ENCODE peak calls at places on chromosomes 7 and 10, in four cellular contexts. D, J, K and R are unnamed samples.

GRCh38 chr10:92087750-92088395 is 164.3 kb downstream of the BTAF1 start:
- DNase-seq in D (peak), J (peak), K (peak), R (peak)

GRCh38 chr7:143896667-143897066 is 5.3 kb downstream of the TCAF1 start:
- DNase-seq in D (no peak), J (no peak), K (no peak), R (no peak)

GRCh38 chr7:823639-824038 is 8.6 kb upstream of the SUN1 start:
- DNase-seq in D (no peak), J (no peak), K (no peak), R (no peak)

GRCh38 chr7:124701955-124702354 is 63.6 kb downstream of the GPR37 start:
- DNase-seq in D (no peak), J (no peak), K (no peak), R (no peak)

GRCh38 chr10:19828278-19829049 is 12.2 kb downstream of the PLXDC2 start:
- DNase-seq in D (no peak), J (no peak), K (no peak), R (no peak)

GRCh38 chr7:79555571-79555970 is 102.1 kb upstream of the MAGI2 start:
- DNase-seq in D (no peak), J (no peak), K (no peak), R (no peak)

GRCh38 chr7:135650831-135651573 is 11.3 kb upstream of the STMP1 start:
- DNase-seq in D (no peak), J (no peak), K (no peak), R (no peak)

GRCh38 chr10:3805227-3805790 is 20.3 kb upstream of the KLF6 start:
- DNase-seq in D (peak), J (no peak), K (peak), R (no peak)

GRCh38 chr7:70353310-70353947 is 755.2 kb downstream of the AUTS2 start:
- DNase-seq in D (no peak), J (no peak), K (no peak), R (no peak)

GRCh38 chr10:69847883-69848282 is 46.2 kb downstream of the COL13A1 start:
- DNase-seq in D (no peak), J (no peak), K (no peak), R (no peak)
- TF ChIP-seq TCF7L2 in D (no peak), J (no peak), K (no peak), R (no peak)

DNA sequence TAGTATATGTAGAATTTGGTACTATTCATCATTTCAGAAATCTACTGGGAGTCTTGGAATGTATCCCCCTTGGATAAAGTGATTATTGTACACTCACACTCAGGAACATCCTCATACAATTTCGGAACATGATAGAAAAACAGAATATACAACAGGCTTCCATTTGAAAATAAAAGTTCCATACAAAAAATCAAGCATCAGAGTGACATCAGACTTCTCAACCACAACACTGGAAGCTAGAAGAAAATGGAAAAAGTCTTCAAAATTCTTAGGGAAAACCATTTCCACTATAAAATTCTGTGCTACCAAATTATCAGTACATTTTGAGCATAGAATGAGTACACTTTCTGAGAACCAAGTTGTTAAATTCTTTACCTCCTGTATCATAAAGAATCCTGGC is 8.8 kb downstream of the LYZL1 start:
- DNase-seq in D (peak), J (no peak), K (no peak), R (no peak)
- TF ChIP-seq TCF7L2 in D (no peak), J (no peak), K (no peak), R (no peak)

DNA sequence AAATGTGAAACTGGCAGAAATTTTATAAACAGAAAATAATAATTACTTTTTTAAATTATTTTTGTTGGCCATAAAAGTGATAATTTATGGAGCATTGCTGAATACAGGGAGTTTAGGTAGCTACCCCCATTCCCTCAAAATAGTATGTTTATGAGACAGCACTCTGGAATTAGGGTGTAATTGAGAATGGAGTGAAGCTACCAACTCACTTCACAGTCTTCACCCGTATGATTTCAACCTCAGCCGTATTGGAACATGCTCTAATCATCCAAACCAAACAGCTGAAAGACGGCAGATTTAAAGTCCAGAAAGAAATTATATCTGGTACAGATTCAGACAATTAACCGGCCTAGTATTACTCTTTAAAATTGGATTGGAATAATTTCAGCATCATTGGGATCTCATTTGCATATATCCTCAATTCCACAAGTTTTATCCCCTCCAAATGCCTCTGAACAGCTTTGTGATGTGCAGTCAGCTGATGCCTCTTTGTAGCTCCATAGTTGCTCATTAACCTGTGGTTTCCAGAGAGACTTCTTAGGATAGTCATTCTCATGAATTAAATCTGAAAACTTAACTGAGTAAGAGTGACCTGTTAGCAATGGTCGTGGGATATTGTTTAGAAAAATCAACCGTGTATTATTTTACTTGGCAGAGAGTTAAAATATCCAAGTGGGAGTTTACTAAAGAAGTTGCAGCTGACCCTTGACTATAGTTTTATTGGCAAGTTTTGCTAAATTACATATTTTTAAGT is 59.1 kb upstream of the GJD4 start:
- DNase-seq in D (no peak), J (no peak), K (no peak), R (no peak)
- TF ChIP-seq TCF7L2 in D (no peak), J (no peak), K (no peak), R (no peak)

DNA sequence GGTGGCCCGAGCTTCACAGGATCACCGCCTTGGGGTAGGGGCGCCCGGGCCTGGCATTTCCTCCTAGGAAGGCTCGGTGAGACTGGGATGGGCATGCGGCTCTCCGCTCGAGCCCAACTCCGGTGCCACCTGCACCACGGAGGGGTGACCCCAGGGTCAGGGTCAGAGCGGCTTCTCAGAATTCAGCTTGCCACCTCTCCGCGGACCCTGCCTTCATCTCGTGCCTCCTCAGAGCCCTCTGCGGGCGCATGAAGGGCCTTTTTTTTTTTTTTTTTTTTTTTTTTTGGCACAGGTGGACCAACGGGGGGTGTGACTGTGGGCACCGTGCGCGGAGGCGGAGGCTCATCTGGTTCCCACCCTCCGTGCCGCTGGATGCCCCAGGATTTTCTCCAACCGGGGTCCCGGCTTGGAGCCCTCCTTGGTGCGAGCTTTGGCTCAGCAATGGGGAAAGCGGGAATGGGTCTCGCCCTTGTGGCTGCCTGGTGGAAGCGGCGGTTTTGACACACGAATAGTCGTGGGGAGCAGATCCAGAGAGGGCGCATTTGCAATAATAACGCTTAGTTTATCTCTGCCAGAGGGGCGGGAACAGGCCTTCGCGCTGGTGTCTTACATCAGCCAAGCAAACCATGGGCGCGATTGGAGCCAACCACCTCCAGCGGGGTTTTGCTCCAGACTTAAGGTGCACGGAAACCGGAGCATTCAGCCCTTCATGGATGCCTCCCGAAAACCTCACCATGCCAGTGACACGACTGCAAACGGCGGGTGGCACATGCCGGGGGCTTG is 5.0 kb upstream of the TNRC18 start:
- DNase-seq in D (no peak), J (peak), K (no peak), R (peak)
- TF ChIP-seq TCF7L2 in D (peak), J (no peak), K (peak), R (no peak)

DNA sequence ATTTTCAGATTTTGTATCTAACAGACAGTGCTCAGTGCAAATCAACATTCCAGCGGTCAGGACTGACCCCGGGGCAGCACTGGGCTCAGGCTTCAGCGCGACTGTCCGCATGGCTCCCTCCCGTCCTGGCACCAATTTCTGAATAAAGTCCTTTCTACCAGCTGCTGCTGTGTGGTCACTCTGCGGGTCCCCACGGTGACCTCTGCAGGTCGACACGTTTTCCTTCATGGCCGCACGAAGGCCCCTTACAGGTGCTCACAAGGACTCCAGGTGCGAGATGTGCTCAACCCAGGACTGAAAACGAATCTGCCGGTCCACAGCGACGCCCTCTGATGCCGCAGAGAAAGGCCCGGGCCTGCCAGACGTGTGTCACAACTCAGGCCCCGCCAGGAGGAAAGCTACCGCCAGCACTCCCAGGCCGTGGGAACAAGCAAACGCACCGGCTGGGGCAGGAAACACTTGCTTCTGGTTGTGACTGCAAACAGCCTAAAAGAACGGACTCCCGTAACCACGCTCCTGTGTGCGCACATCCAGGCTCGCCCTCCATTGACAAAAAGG is 3.7 kb upstream of the UTF1 start:
- DNase-seq in D (no peak), J (no peak), K (no peak), R (peak)
- TF ChIP-seq TCF7L2 in D (no peak), J (no peak), K (no peak), R (no peak)

GRCh38 chr7:54705436-54705835 is 53.6 kb downstream of the SEC61G start:
- DNase-seq in D (peak), J (no peak), K (no peak), R (no peak)

GRCh38 chr7:54697659-54698186 is 61.3 kb downstream of the SEC61G start:
- DNase-seq in D (no peak), J (no peak), K (no peak), R (no peak)

GRCh38 chr7:54704851-54705250 is 54.2 kb downstream of the SEC61G start:
- DNase-seq in D (no peak), J (no peak), K (no peak), R (no peak)

GRCh38 chr7:54699715-54700114 is 59.3 kb downstream of the SEC61G start:
- DNase-seq in D (no peak), J (no peak), K (no peak), R (no peak)

DNA sequence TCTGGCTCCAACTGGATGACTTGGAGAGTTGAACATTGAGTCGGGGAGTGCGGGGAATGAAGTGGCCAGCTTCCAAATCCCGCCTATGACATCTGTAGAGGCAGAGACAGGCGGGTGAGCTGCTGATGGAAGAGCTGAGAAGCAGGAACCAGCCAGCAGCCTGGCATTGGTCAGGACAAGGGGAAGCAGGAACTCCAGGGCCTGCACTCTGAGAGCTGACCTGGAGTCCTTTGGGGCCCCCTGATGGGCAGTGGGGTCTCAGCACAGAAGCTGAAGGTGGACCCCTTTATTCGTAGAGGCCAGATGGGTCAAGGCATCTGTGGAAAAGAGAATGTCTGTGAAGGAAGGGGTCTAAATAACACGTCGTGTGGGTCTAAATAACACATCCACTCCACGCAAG is 57.0 kb downstream of the SEC61G start:
- DNase-seq in D (no peak), J (no peak), K (no peak), R (no peak)
- TF ChIP-seq TCF7L2 in D (no peak), J (no peak), K (no peak), R (no peak)

DNA sequence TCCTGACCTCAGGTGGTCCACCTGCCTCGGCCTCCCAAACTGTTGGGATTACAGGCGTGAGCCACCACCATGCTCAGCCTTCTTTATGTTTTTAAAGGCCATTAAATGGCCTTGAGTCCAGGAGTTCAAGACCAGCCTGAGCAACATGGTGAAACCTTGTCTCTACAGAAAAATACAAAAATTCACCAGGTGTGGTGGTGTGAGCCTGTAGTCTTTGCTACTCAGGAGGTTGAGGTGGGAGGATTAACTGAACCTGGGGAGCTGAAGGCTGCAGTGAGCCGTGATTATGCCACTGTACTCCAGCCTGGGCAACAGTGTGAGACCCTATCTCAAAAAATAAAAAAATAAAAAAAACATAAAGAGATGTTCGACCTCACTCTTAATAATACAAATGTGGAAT is 11.0 kb downstream of the SMO start:
- DNase-seq in D (no peak), J (no peak), K (no peak), R (no peak)
- TF ChIP-seq TCF7L2 in D (no peak), J (no peak), K (no peak), R (no peak)

DNA sequence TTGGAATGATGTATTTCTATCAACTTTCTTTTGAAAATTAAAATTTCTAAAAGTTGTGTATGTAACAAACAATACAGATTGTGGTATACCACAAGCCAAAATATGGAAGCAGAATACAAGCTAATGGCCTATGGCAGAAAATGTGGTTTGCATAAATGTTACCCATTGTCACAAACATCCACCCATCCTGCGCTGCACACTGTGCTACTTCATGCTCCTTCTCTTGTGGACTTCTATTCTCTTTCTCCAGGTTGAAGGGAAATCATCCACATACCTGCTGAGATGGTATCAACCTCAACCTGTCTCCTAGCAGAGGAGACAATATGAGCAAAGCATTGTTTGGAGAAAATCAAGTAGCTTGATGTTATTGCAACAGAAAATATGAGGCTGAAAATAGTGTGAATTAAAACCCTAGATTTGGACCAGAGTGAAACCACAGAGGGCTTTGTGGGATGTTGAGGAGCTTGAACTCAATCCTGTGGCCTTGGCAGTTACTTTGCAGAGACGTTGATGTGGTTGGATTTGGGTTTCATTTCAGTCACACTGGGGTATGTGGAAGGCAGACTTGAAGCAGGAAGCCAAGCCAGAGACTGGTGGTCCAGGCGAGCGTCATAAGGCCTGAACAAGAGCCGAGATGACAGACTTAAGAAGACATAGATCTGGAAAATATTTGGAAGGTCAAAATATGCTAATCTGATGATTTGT is 63.8 kb downstream of the ICA1 start:
- DNase-seq in D (no peak), J (no peak), K (no peak), R (no peak)
- TF ChIP-seq TCF7L2 in D (no peak), J (no peak), K (no peak), R (no peak)